ENCODE peak calls at places on chromosome 21, in ten cellular contexts. V is tibial nerve, S is breast epithelium, G is adrenal gland, C is ovary, X is A549, D is heart left ventricle, T is IMR-90, R is stomach, W is uterus. F is an unnamed sample.

GRCh38 chr21:18058731-18059398 is 185.8 kb upstream of the CHODL start:
- DNase-seq in T (no peak), W (no peak), D (no peak), C (no peak), V (no peak), G (no peak), X (no peak), S (no peak), R (no peak), F (no peak)

GRCh38 chr21:37509802-37510393 is 143.3 kb downstream of the DYRK1A start:
- DNase-seq in C (no peak), D (no peak), G (no peak), W (no peak), V (no peak), R (no peak), S (no peak), T (peak; percentile 62), X (no peak), F (no peak)

GRCh38 chr21:17610862-17611261 is 1.8 kb downstream of the BTG3 start:
- DNase-seq in V (no peak), W (no peak), S (no peak), D (no peak), X (peak; percentile 1), G (no peak), R (peak; percentile 27), C (peak; percentile 19), T (peak; percentile 11), F (no peak)

GRCh38 chr21:46326110-46326703 is 2.3 kb downstream of the PCNT start:
- DNase-seq in D (no peak), C (no peak), S (no peak), G (no peak), X (no peak), V (no peak), T (no peak), R (no peak), W (no peak), F (no peak)

GRCh38 chr21:38261851-38262250 is 5.1 kb downstream of the KCNJ15 start:
- DNase-seq in S (no peak), G (no peak), D (no peak), C (no peak), T (peak; percentile 27), X (peak; percentile 13), W (no peak), R (no peak), V (no peak), F (no peak)

GRCh38 chr21:16330340-16331319 is 600.8 kb downstream of the USP25 start:
- DNase-seq in S (no peak), R (no peak), X (peak; percentile 76), C (no peak), D (no peak), W (no peak), V (peak; percentile 88), G (peak; percentile 25), T (peak; percentile 75), F (peak; percentile 33)

GRCh38 chr21:15199414-15199813 is 134.6 kb upstream of the NRIP1 start:
- DNase-seq in R (no peak), D (no peak), C (no peak), G (no peak), S (no peak), X (no peak), V (no peak), W (no peak), T (no peak), F (no peak)

GRCh38 chr21:15617968-15618367 is 111.8 kb upstream of the USP25 start:
- DNase-seq in S (no peak), T (peak; percentile 21), D (no peak), R (no peak), X (peak; percentile 47), G (no peak), V (no peak), C (no peak), W (no peak), F (no peak)

GRCh38 chr21:18951291-18952038 is 547.9 kb upstream of the TMPRSS15 start:
- DNase-seq in X (peak; percentile 5), D (no peak), R (no peak), C (no peak), V (no peak), W (no peak), G (peak; percentile 27), S (no peak), T (no peak), F (no peak)

GRCh38 chr21:21730524-21730923 is 732.3 kb downstream of the NCAM2 start:
- DNase-seq in X (no peak), S (no peak), V (no peak), C (no peak), T (peak; percentile 32), G (no peak), R (no peak), D (no peak), W (no peak), F (no peak)

GRCh38 chr21:44462834-44463200 is 7.5 kb downstream of the LRRC3 start:
- DNase-seq in R (no peak), D (no peak), S (no peak), W (no peak), T (no peak), C (no peak), V (no peak), G (no peak), X (no peak), F (no peak)

GRCh38 chr21:44461005-44461404 is 5.7 kb downstream of the LRRC3 start:
- DNase-seq in S (no peak), T (no peak), D (no peak), X (no peak), R (no peak), G (no peak), C (no peak), W (no peak), V (no peak), F (no peak)

GRCh38 chr21:44462090-44462833 is 7.0 kb downstream of the LRRC3 start:
- DNase-seq in X (no peak), W (no peak), C (no peak), R (no peak), D (peak; percentile 56), V (no peak), G (no peak), T (no peak), S (no peak), F (no peak)

GRCh38 chr21:44460441-44460755 is 5.1 kb downstream of the LRRC3 start:
- DNase-seq in G (no peak), V (no peak), C (no peak), W (no peak), T (no peak), S (no peak), X (no peak), R (no peak), D (no peak), F (no peak)

GRCh38 chr21:44461438-44462089 is 6.3 kb downstream of the LRRC3 start:
- DNase-seq in S (no peak), G (no peak), V (no peak), R (no peak), T (no peak), X (no peak), C (no peak), W (no peak), D (peak; percentile 62), F (no peak)
- TF ChIP-seq CTCF in S (no peak), G (peak; percentile 6), V (no peak), R (no peak), T (no peak), X (no peak), C (no peak), W (no peak), D (peak; percentile 50), F (no peak)

DNA sequence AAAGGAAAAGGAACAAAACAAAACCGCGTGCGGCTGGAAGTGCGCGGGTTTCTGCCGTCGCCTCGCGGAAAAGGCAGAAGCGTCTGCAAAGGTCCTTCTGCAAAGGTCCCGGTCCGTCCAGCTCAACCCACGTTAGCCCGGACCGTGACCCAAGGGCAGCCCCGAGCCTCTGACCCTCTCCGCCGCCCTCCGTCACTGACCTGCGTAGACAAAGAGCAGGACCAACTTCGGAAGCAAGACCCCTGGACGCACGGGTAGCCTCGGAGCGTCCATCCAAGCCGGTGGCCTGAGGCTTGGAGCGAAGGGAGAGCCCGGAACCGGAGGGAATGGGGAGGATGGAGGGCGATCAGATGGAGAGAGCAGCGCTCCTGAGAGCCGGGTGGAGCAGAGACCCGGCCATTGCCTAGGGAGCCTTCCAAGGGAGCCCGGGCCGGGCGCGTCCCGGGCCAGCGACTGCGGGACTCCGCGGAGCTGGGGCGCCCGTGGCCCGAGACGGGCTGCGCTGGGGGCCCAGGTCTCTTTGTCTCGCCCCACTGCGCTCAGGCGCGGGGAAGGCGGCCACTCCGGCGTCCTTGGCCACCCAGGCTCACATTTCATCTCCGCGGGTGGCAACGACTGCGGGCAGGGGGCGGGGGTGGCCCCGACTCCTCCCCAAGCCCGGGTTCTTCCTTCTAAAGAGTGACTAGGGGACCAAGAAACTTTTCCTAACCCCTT is at the start of gene CYYR1:
- DNase-seq in W (no peak), S (no peak), T (no peak), R (no peak), X (no peak), D (peak; percentile 68), C (no peak), G (peak; percentile 71), V (no peak), F (peak; percentile 86)
- H3K4me3 ChIP-seq in W (peak within 1 kb of the TSS; percentile 28), S (peak within 1 kb of the TSS; percentile 63), T (no peak within 1 kb of the TSS), R (peak within 1 kb of the TSS; percentile 55), X (no peak within 1 kb of the TSS), D (peak within 1 kb of the TSS; percentile 68), C (peak within 1 kb of the TSS; percentile 19), G (peak within 1 kb of the TSS; percentile 64), V (peak within 1 kb of the TSS; percentile 26), F (peak within 1 kb of the TSS; percentile 36)

DNA sequence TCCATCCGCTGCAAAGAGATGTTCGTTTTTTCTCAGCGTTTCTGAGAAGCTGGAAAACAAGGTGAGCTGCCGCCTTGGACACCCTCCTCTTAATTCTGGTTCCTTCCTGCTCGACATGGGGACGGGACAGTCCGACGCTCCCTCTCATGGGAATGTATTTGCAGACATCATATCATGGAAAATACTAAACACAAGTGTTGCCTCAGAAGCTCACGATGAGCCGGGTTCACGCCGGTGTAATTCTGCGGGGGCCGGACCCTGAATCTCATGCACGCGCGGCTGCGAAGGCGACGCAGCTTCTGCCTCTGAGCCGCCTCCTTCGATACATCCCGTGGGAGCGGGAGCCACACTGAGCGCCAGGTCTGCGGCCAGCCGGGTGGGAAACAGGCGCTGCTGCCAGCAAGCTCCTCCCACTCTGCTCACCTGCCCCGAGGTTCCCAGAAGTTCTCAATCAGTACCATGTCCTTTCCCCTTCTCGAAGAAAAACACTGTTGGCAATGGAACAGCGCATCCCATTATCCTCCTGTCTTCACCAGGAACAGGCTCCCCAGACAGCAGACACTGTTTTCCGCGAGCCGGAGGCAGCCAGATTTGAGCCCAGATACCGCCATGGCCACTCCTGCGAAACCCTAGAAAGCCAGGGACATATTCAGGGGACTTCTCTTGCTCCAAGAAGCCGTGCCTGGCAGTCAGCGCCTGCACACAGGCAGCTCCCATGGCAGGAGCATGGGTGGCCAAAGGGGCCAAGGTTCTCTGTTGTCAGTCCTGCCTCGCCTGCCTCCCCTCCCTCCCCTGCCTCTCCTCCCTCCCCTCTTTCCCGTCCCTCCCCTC is 98.0 kb downstream of the WDR4 start:
- DNase-seq in S (no peak), X (no peak), V (peak; percentile 20), R (peak; percentile 34), D (peak; percentile 47), W (peak; percentile 29), C (peak; percentile 51), T (no peak), G (no peak), F (no peak)
- TF ChIP-seq POLR2A in S (no peak), X (no peak), V (no peak), R (no peak), D (no peak), W (no peak), C (no peak), T (no peak), G (no peak), F (no peak)

DNA sequence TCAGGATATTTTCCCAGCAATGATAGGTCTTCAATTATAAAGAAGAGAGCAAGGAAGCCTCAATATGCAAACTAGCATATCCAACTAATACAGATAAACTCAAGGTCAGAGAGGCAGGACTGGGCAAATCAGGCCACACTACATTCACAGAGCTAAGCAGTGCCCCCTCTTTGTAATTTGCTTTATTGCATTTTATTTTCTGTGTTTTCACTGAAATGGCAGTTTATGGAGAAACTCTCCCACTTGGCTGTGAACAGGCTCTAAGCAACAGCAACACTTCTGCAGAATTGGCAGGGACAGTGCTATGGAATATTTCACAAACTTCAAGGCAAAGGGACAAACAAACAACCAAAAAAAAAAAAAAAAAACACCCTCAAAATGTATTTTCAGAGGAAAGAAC is 93.4 kb upstream of the SOD1 start:
- DNase-seq in R (no peak), X (no peak), W (no peak), D (no peak), S (no peak), T (no peak), G (no peak), V (no peak), C (no peak), F (no peak)
- TF ChIP-seq CTCF in R (no peak), X (no peak), W (no peak), D (no peak), S (no peak), T (no peak), G (peak; percentile 13), V (no peak), C (no peak), F (no peak)